ENCODE peak calls at places on chromosomes 11 and 22, in four cellular contexts. M, L, I and V are unnamed samples.

GRCh38 chr22:19825016-19825339 is 29.7 kb downstream of the GNB1L start:
- DNase-seq in M (no peak), L (no peak), I (no peak), V (no peak)

GRCh38 chr22:23356094-23356493 is 175.8 kb downstream of the BCR start:
- DNase-seq in M (no peak), L (no peak), I (no peak), V (no peak)

GRCh38 chr22:19837915-19838314 is 16.8 kb downstream of the GNB1L start:
- DNase-seq in M (no peak), L (no peak), I (no peak), V (no peak)

GRCh38 chr11:122843281-122844150 is 5.2 kb downstream of the CRTAM start:
- DNase-seq in M (no peak), L (no peak), I (peak; percentile 59), V (no peak)

GRCh38 chr11:62370743-62371440 is 33.6 kb downstream of the ASRGL1 start:
- DNase-seq in M (no peak), L (no peak), I (peak; percentile 26), V (no peak)

GRCh38 chr22:35894937-35895708 is 133.5 kb downstream of the RBFOX2 start:
- DNase-seq in M (no peak), L (peak; percentile 91), I (no peak), V (peak; percentile 76)

GRCh38 chr11:3177931-3178330 is 12.8 kb upstream of the OSBPL5 start:
- DNase-seq in M (no peak), L (peak; percentile 64), I (no peak), V (peak; percentile 65)

GRCh38 chr22:21823740-21824438 is 43.6 kb downstream of the MAPK1 start:
- DNase-seq in M (no peak), L (no peak), I (no peak), V (peak; percentile 32)

GRCh38 chr22:22669093-22669492 is 24.7 kb downstream of the GGTLC2 start:
- DNase-seq in M (no peak), L (no peak), I (no peak), V (no peak)

GRCh38 chr11:68551777-68552176 is 91.2 kb downstream of the PPP6R3 start:
- DNase-seq in M (no peak), L (no peak), I (no peak), V (no peak)

GRCh38 chr11:19978668-19979518 is 181.4 kb downstream of the DBX1 start:
- DNase-seq in M (no peak), L (peak; percentile 72), I (peak; percentile 5), V (peak; percentile 89)

GRCh38 chr11:105334025-105334714 is 194.6 kb upstream of the CARD18 start:
- DNase-seq in M (no peak), L (no peak), I (no peak), V (no peak)

GRCh38 chr22:46731246-46732040 is 6.6 kb downstream of the CERK start:
- DNase-seq in M (no peak), L (no peak), I (no peak), V (no peak)

GRCh38 chr11:113016905-113017304 is 55.7 kb downstream of the NCAM1 start:
- DNase-seq in M (no peak), L (no peak), I (no peak), V (no peak)

GRCh38 chr11:37512156-37512780 is 914.2 kb upstream of the RAG2 start:
- DNase-seq in M (no peak), L (no peak), I (no peak), V (peak; percentile 18)

GRCh38 chr22:20456064-20456721 is 18.6 kb upstream of the SCARF2 start:
- DNase-seq in M (peak; percentile 62), L (peak; percentile 66), I (peak; percentile 62), V (peak; percentile 50)

GRCh38 chr11:12862761-12863469 is 146.2 kb upstream of the RASSF10 start:
- DNase-seq in M (no peak), L (peak; percentile 71), I (no peak), V (peak; percentile 89)

GRCh38 chr11:83249972-83250593 is 36.1 kb downstream of the CCDC90B start:
- DNase-seq in M (no peak), L (peak; percentile 48), I (no peak), V (peak; percentile 47)

GRCh38 chr11:124405611-124406010 is 6.8 kb upstream of the OR8B3 start:
- DNase-seq in M (no peak), L (no peak), I (no peak), V (no peak)

GRCh38 chr11:95790123-95790932 is at the start of gene CEP57:
- DNase-seq in M (peak; percentile 92), L (peak; percentile 99), I (peak; percentile 96), V (peak; percentile 99)

GRCh38 chr11:5277807-5278206 is 8.1 kb upstream of the HBE1 start:
- DNase-seq in M (no peak), L (no peak), I (no peak), V (no peak)

GRCh38 chr11:120334894-120335462 is 1.2 kb upstream of the ARHGEF12 start:
- DNase-seq in M (peak; percentile 15), L (peak; percentile 76), I (no peak), V (peak; percentile 82)

GRCh38 chr11:134261626-134262488 is 8.5 kb downstream of the ACAD8 start:
- DNase-seq in M (no peak), L (no peak), I (no peak), V (peak; percentile 22)

GRCh38 chr11:117513666-117514065 is 186.0 kb downstream of the CEP164 start:
- DNase-seq in M (no peak), L (no peak), I (no peak), V (no peak)

GRCh38 chr11:76789443-76789719 is 6.2 kb downstream of the TSKU start:
- DNase-seq in M (no peak), L (no peak), I (no peak), V (no peak)

GRCh38 chr11:45266693-45267451 is 19.3 kb downstream of the SYT13 start:
- DNase-seq in M (no peak), L (no peak), I (no peak), V (no peak)

GRCh38 chr11:134207538-134208239 is 16.1 kb downstream of the NCAPD3 start:
- DNase-seq in M (no peak), L (peak; percentile 19), I (peak; percentile 42), V (peak; percentile 15)

GRCh38 chr11:72626637-72626936 is 47.6 kb downstream of the PDE2A start:
- DNase-seq in M (peak; percentile 34), L (no peak), I (no peak), V (no peak)

GRCh38 chr11:77418155-77418980 is 55.5 kb downstream of the PAK1 start:
- DNase-seq in M (no peak), L (no peak), I (no peak), V (no peak)

GRCh38 chr11:103700605-103701004 is 335.8 kb upstream of the DDI1 start:
- DNase-seq in M (no peak), L (no peak), I (no peak), V (peak; percentile 61)

GRCh38 chr22:42060489-42060888 is 10.1 kb downstream of the NAGA start:
- DNase-seq in M (no peak), L (no peak), I (no peak), V (no peak)

GRCh38 chr11:117605331-117605730 is 191.7 kb downstream of the DSCAML1 start:
- DNase-seq in M (no peak), L (no peak), I (no peak), V (no peak)

GRCh38 chr11:43639920-43640319 is 40.6 kb upstream of the HSD17B12 start:
- DNase-seq in M (no peak), L (no peak), I (no peak), V (no peak)

GRCh38 chr11:113261709-113262475 is 52.5 kb upstream of the TTC12 start:
- DNase-seq in M (peak; percentile 50), L (peak; percentile 95), I (no peak), V (peak; percentile 85)

GRCh38 chr22:37608477-37609239 is at the start of gene GGA1:
- DNase-seq in M (peak; percentile 96), L (peak; percentile 95), I (peak; percentile 92), V (peak; percentile 95)

GRCh38 chr22:39226353-39226752 is 18.4 kb downstream of the PDGFB start:
- DNase-seq in M (no peak), L (no peak), I (no peak), V (no peak)

GRCh38 chr11:84887055-84887629 is 740.0 kb downstream of the DLG2 start:
- DNase-seq in M (no peak), L (peak; percentile 10), I (no peak), V (no peak)